ENCODE peak calls at places on chromosomes 11 and 22, in seven cellular contexts. C is ecto neural progenitor cell, L is HT1080, A is NCI-H345, Y is anterior cingulate cortex, O is left ventricle myocardium inferior, H is Kasumi-1. Z is an unnamed sample.

GRCh38 chr11:19279455-19279854 is 38.7 kb upstream of the E2F8 start:
- DNase-seq in Y (no peak), L (peak), H (peak), C (no peak), A (no peak), O (no peak), Z (no peak)

GRCh38 chr11:75557649-75558494 is 4.2 kb upstream of the SERPINH1 start:
- DNase-seq in A (no peak), L (peak), Y (peak), H (no peak), C (no peak), O (no peak), Z (no peak)

GRCh38 chr22:17120281-17120680 is 879 bp downstream of the TMEM121B start:
- DNase-seq in Y (no peak), O (peak), L (no peak), A (no peak), H (peak), C (peak), Z (no peak)

GRCh38 chr11:62654297-62654696 is 1.2 kb upstream of the INTS5 start:
- DNase-seq in Y (no peak), H (no peak), O (no peak), L (no peak), A (no peak), C (no peak), Z (no peak)

GRCh38 chr11:75072582-75072981 is 24.1 kb downstream of the OR2AT4 start:
- DNase-seq in A (no peak), H (no peak), C (no peak), Y (no peak), O (no peak), L (no peak), Z (no peak)

GRCh38 chr22:17087176-17088131 is 2.7 kb downstream of the IL17RA start:
- DNase-seq in Y (no peak), H (peak), O (no peak), A (no peak), L (peak), C (no peak), Z (no peak)

GRCh38 chr11:74929431-74930363 is 19.2 kb downstream of the XRRA1 start:
- DNase-seq in L (peak), H (peak), O (peak), C (peak), A (peak), Y (peak), Z (peak)

GRCh38 chr11:61866231-61866957 is 25.0 kb downstream of the FADS3 start:
- DNase-seq in O (no peak), A (no peak), L (no peak), H (no peak), Y (no peak), C (no peak), Z (no peak)

GRCh38 chr22:48829908-48830307 is 997.8 kb downstream of the BRD1 start:
- DNase-seq in L (no peak), H (no peak), A (no peak), C (no peak), Y (no peak), O (no peak), Z (no peak)

GRCh38 chr11:97140885-97141494 is 751.2 kb downstream of the JRKL start:
- DNase-seq in O (no peak), A (peak), H (peak), L (peak), C (no peak), Y (no peak), Z (no peak)

GRCh38 chr22:41308054-41308453 is 6.7 kb downstream of the ZC3H7B start:
- DNase-seq in O (no peak), L (no peak), H (no peak), Y (no peak), A (no peak), C (no peak), Z (no peak)

GRCh38 chr11:76724162-76724768 is 53.7 kb upstream of the LRRC32 start:
- DNase-seq in H (peak), C (no peak), O (no peak), Y (no peak), L (no peak), A (no peak), Z (no peak)

GRCh38 chr11:19080579-19080993 is 20.1 kb upstream of the MRGPRX2 start:
- DNase-seq in L (peak), H (no peak), O (no peak), A (no peak), C (no peak), Y (no peak), Z (no peak)

GRCh38 chr11:1041149-1041467 is 4.6 kb upstream of the MUC6 start:
- DNase-seq in Y (no peak), O (no peak), H (no peak), A (no peak), L (no peak), C (no peak), Z (no peak)